ENCODE peak calls at places on chromosomes 3 and 15, in four cellular contexts. Y is Caco-2; N is effector memory CD4-positive, alpha-beta T cell; R is colonic mucosa. E is an unnamed sample.
A peak's percentile ranks its signal among the peaks of the same experiment; 100 is the strongest.

GRCh38 chr3:107555359-107555758 is 32.6 kb downstream of the BBX start:
- DNase-seq in Y (no peak), N (no peak), R (no peak), E (no peak)

GRCh38 chr15:90058308-90058707 is 44.0 kb downstream of the IDH2 start:
- DNase-seq in Y (no peak), N (no peak), R (no peak), E (no peak)

GRCh38 chr3:184368116-184368803 is 6.8 kb downstream of the POLR2H start:
- DNase-seq in Y (peak; percentile 17), N (no peak), R (no peak), E (no peak)

GRCh38 chr3:133838296-133838789 is 32.7 kb downstream of the SRPRB start:
- DNase-seq in Y (peak; percentile 12), N (no peak), R (no peak), E (no peak)

GRCh38 chr3:168951368-168951767 is 712.1 kb downstream of the MECOM start:
- DNase-seq in Y (no peak), N (no peak), R (no peak), E (no peak)

GRCh38 chr3:174232658-174233429 is 626.3 kb upstream of the NAALADL2 start:
- DNase-seq in Y (no peak), N (no peak), R (no peak), E (peak; percentile 98)

GRCh38 chr15:88066758-88067157 is 189.8 kb downstream of the NTRK3 start:
- DNase-seq in Y (no peak), N (no peak), R (no peak), E (no peak)

GRCh38 chr15:56732881-56733130 is 503 bp downstream of the ZNF280D start:
- DNase-seq in Y (no peak), N (no peak), R (peak; percentile 45), E (no peak)

GRCh38 chr3:157127831-157128767 is 31.8 kb downstream of the CCNL1 start:
- DNase-seq in Y (peak; percentile 67), N (peak; percentile 70), R (no peak), E (no peak)

GRCh38 chr3:196179380-196180308 is 31.6 kb downstream of the ZDHHC19 start:
- DNase-seq in Y (no peak), N (peak; percentile 70), R (no peak), E (peak; percentile 99)

GRCh38 chr3:195806211-195806915 is 5.4 kb downstream of the MUC4 start:
- DNase-seq in Y (no peak), N (no peak), R (peak; percentile 29), E (peak; percentile 67)

GRCh38 chr3:11430207-11430606 is 158.0 kb downstream of the ATG7 start:
- DNase-seq in Y (no peak), N (no peak), R (no peak), E (no peak)

GRCh38 chr3:49353022-49353421 is 5.1 kb downstream of the GPX1 start:
- DNase-seq in Y (no peak), N (no peak), R (no peak), E (no peak)

GRCh38 chr3:171429635-171430034 is 30.6 kb downstream of the TNIK start:
- DNase-seq in Y (no peak), N (no peak), R (no peak), E (no peak)

GRCh38 chr15:52790166-52790708 is at the start of gene ONECUT1:
- DNase-seq in Y (peak; percentile 60), N (no peak), R (peak; percentile 44), E (peak; percentile 53)

GRCh38 chr3:170835346-170835745 is 34.6 kb downstream of the RPL22L1 start:
- DNase-seq in Y (no peak), N (no peak), R (no peak), E (no peak)

GRCh38 chr3:71997066-71997653 is 212.2 kb upstream of the PROK2 start:
- DNase-seq in Y (no peak), N (no peak), R (no peak), E (no peak)

GRCh38 chr15:101309436-101310162 is 14.6 kb upstream of the SNRPA1 start:
- DNase-seq in Y (no peak), N (no peak), R (no peak), E (no peak)

GRCh38 chr3:70726966-70727365 is 414.5 kb upstream of the MDFIC2 start:
- DNase-seq in Y (no peak), N (no peak), R (no peak), E (no peak)

GRCh38 chr3:117393119-117393518 is 683.5 kb downstream of the TUSC7 start:
- DNase-seq in Y (no peak), N (no peak), R (no peak), E (no peak)

GRCh38 chr15:67033521-67033920 is 31.9 kb upstream of the SMAD3 start:
- DNase-seq in Y (no peak), N (no peak), R (no peak), E (no peak)

GRCh38 chr3:111012388-111013248 is 59.0 kb upstream of the NECTIN3 start:
- DNase-seq in Y (peak; percentile 50), N (no peak), R (peak; percentile 36), E (peak; percentile 25)

GRCh38 chr15:76196286-76196948 is 114.9 kb downstream of the ETFA start:
- DNase-seq in Y (peak; percentile 53), N (no peak), R (peak; percentile 74), E (peak; percentile 40)

GRCh38 chr3:53382106-53382505 is 34.8 kb upstream of the DCP1A start:
- DNase-seq in Y (no peak), N (no peak), R (no peak), E (no peak)

GRCh38 chr3:98902341-98902740 is 846 bp upstream of the DCBLD2 start:
- DNase-seq in Y (no peak), N (no peak), R (no peak), E (no peak)

GRCh38 chr3:149368850-149369497 is 8.5 kb downstream of the TM4SF1 start:
- DNase-seq in Y (no peak), N (no peak), R (no peak), E (peak; percentile 77)

GRCh38 chr15:40428183-40428582 is 12.6 kb upstream of the BAHD1 start:
- DNase-seq in Y (no peak), N (no peak), R (no peak), E (no peak)

GRCh38 chr15:40425681-40426080 is 15.1 kb upstream of the BAHD1 start:
- DNase-seq in Y (no peak), N (no peak), R (no peak), E (no peak)

GRCh38 chr15:40421246-40422157 is 15.9 kb downstream of the IVD start:
- DNase-seq in Y (peak; percentile 79), N (peak; percentile 55), R (peak; percentile 89), E (peak; percentile 36)

GRCh38 chr15:40427188-40427587 is 13.6 kb upstream of the BAHD1 start:
- DNase-seq in Y (no peak), N (no peak), R (no peak), E (no peak)

DNA sequence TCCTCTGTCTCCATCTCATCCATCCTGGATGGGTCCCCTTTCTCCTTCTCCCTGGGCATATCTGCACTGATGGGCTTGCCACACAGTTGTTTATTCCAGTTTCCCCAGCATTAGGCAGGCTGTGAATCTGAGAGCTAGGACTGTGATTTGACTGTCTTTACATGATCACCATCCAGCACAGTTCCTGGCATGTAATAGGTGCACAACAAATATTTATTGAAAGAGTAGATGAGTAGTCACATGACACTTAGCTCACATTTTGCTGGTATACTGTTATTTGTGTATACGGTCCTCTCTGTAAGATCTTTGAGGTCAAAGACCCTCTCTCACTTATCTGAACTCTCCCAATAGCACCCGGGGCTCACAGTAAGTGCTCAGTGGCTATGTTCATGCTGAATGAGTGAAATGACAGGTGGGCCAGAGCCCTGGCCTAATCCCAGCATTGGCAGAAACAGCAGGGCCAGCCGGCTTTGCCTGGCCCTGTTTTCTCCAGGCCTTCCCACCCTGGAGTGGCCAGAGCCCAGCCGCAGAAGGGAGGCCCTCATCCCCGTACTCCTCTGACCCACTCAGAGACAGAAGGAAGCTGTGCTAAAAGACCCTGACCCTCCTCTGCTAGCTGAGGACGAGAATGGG is 16.2 kb upstream of the BAHD1 start:
- DNase-seq in Y (no peak), N (no peak), R (no peak), E (no peak)
- H3K4me3 ChIP-seq in Y (no peak overlapping the region), N (no peak overlapping the region), R (no peak overlapping the region), E (no peak overlapping the region)

DNA sequence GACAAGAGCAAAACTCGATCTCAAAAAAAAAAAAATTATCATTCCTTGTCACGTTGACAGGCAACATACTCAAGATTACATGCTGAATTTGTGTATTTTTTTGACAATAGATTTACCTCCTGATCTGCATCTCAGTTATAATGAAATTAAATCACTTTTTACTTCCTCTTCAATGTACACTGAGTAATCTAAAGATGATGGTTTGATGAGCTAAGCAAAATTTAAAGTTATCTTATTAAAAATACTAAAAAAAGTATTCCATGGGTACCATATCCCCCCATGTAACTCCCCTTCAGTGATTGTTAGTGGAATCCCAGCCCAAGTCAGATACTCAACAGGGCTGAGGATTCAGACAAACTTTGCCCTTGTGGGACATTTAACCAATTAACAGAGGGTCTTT is 463.2 kb downstream of the OCA2 start:
- DNase-seq in Y (no peak), N (no peak), R (no peak), E (no peak)
- H3K9me3 ChIP-seq in Y (no peaks in the 10 kb centered on the region), N (no peaks in the 10 kb centered on the region), R (no peaks in the 10 kb centered on the region), E (no peaks in the 10 kb centered on the region)

GRCh38 chr3:105837143-105837740 is 31.6 kb downstream of the CBLB start:
- DNase-seq in Y (no peak), N (no peak), R (no peak), E (no peak)

GRCh38 chr3:105836533-105836932 is 32.3 kb downstream of the CBLB start:
- DNase-seq in Y (no peak), N (no peak), R (no peak), E (no peak)

GRCh38 chr3:105837947-105838346 is 30.9 kb downstream of the CBLB start:
- DNase-seq in Y (no peak), N (no peak), R (no peak), E (no peak)

GRCh38 chr3:105834768-105835167 is 34.0 kb downstream of the CBLB start:
- DNase-seq in Y (no peak), N (no peak), R (no peak), E (no peak)

DNA sequence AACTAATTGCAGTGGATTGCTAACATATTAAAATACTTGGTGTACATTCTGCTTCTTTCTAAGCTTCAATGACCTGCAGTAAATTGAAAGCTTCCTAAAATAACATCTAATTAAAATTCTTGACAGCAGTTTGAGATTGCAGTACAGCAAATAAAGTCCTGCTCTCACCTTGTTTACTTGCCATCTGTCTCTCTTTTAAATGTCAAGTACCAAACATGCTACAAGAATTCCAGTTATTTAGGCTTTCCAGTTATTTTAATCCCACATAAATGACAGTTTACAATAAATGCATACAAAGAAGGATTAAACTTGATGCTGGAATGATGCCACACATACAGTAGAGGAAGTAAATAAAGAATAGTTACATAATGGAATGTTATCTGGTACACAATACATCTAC is 33.2 kb downstream of the CBLB start:
- DNase-seq in Y (no peak), N (no peak), R (no peak), E (peak; percentile 64)
- H3K4me3 ChIP-seq in Y (no peak overlapping the region), N (no peak overlapping the region), R (no peak overlapping the region), E (no peak overlapping the region)

GRCh38 chr15:62544446-62544845 is 379.4 kb upstream of the C2CD4B start:
- DNase-seq in Y (no peak), N (no peak), R (no peak), E (no peak)

GRCh38 chr15:62545392-62546227 is 380.5 kb upstream of the C2CD4B start:
- DNase-seq in Y (no peak), N (no peak), R (peak; percentile 59), E (peak; percentile 94)

GRCh38 chr15:62539236-62539635 is 374.2 kb upstream of the C2CD4B start:
- DNase-seq in Y (no peak), N (no peak), R (peak; percentile 22), E (no peak)

DNA sequence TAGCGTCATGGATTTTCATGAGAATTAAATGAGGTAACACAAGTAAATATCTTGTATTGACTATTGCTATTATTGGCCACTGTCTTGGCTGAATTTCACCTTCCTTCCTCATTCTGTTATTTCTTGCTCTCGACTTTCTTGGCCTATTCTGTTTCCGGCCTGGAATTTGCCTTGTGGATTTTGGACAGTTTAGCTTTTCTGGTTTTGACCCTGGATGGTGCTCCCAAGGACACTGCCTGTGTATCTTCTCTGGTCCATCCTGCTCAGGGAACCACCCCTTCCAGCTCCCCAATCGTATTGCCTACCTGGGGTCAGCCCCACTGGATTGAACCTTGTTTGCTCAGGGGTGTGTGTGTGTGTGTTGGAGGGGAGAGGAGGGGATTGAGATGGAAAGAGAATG is 376.2 kb upstream of the C2CD4B start:
- DNase-seq in Y (no peak), N (no peak), R (no peak), E (no peak)
- H3K9me3 ChIP-seq in Y (no peaks in the 10 kb centered on the region), N (no peaks in the 10 kb centered on the region), R (no peaks in the 10 kb centered on the region), E (no peaks in the 10 kb centered on the region)

E was measured in HAP-1.